ENCODE peak calls at places on chromosomes 5 and 9, in four cellular contexts. One of them, this sample, is unnamed.

GRCh38 chr9:76891279-76891678 is 14.6 kb downstream of the PRUNE2 start:
- DNase-seq in prostate gland: no peak
- DNase-seq in A549: no peak
- DNase-seq in spleen: no peak
- DNase-seq in this sample: no peak

GRCh38 chr5:147920420-147921030 is 14.2 kb upstream of the C5orf46 start:
- DNase-seq in prostate gland: no peak
- DNase-seq in A549: no peak
- DNase-seq in spleen: no peak
- DNase-seq in this sample: no peak

GRCh38 chr5:116572375-116573278 is 2.0 kb downstream of the SEMA6A start:
- DNase-seq in prostate gland: peak; percentile 35
- DNase-seq in A549: peak; percentile 8
- DNase-seq in spleen: peak; percentile 82
- DNase-seq in this sample: peak; percentile 59

GRCh38 chr5:82358454-82358853 is 80.3 kb upstream of the RPS23 start:
- DNase-seq in prostate gland: no peak
- DNase-seq in A549: no peak
- DNase-seq in spleen: no peak
- DNase-seq in this sample: no peak

GRCh38 chr9:108567571-108567970 is 288.2 kb downstream of the ACTL7B start:
- DNase-seq in prostate gland: no peak
- DNase-seq in A549: no peak
- DNase-seq in spleen: no peak
- DNase-seq in this sample: no peak

GRCh38 chr5:91283899-91284298 is 99.2 kb downstream of the ARRDC3 start:
- DNase-seq in prostate gland: peak; percentile 13
- DNase-seq in A549: no peak
- DNase-seq in spleen: no peak
- DNase-seq in this sample: no peak

GRCh38 chr5:107542831-107543231 is 127.9 kb downstream of the EFNA5 start:
- DNase-seq in prostate gland: peak; percentile 82
- DNase-seq in A549: peak; percentile 74
- DNase-seq in spleen: no peak
- DNase-seq in this sample: peak; percentile 25

GRCh38 chr9:34322899-34323591 is 6.0 kb downstream of the KIF24 start:
- DNase-seq in prostate gland: no peak
- DNase-seq in A549: no peak
- DNase-seq in spleen: no peak
- DNase-seq in this sample: no peak

GRCh38 chr9:13675638-13676000 is 396.1 kb upstream of the MPDZ start:
- DNase-seq in prostate gland: no peak
- DNase-seq in A549: no peak
- DNase-seq in spleen: no peak
- DNase-seq in this sample: no peak

GRCh38 chr5:107806705-107807104 is 136.0 kb upstream of the EFNA5 start:
- DNase-seq in prostate gland: no peak
- DNase-seq in A549: peak; percentile 46
- DNase-seq in spleen: no peak
- DNase-seq in this sample: no peak

GRCh38 chr9:129275626-129276247 is 97.7 kb upstream of the IER5L start:
- DNase-seq in prostate gland: no peak
- DNase-seq in A549: no peak
- DNase-seq in spleen: peak; percentile 37
- DNase-seq in this sample: no peak

GRCh38 chr9:109453210-109453842 is 44.8 kb downstream of the PTPN3 start:
- DNase-seq in prostate gland: peak; percentile 17
- DNase-seq in A549: peak; percentile 42
- DNase-seq in spleen: no peak
- DNase-seq in this sample: no peak

GRCh38 chr9:114719290-114719689 is 37.3 kb upstream of the TEX48 start:
- DNase-seq in prostate gland: no peak
- DNase-seq in A549: no peak
- DNase-seq in spleen: no peak
- DNase-seq in this sample: no peak

GRCh38 chr5:154302181-154302580 is 111.6 kb downstream of the GALNT10 start:
- DNase-seq in prostate gland: peak; percentile 29
- DNase-seq in A549: no peak
- DNase-seq in spleen: no peak
- DNase-seq in this sample: peak; percentile 95

GRCh38 chr9:137301086-137301947 is 754 bp downstream of the NRARP start:
- DNase-seq in prostate gland: peak; percentile 60
- DNase-seq in A549: no peak
- DNase-seq in spleen: no peak
- DNase-seq in this sample: peak; percentile 52
- TF ChIP-seq POLR2A in prostate gland: peak; percentile 11
- TF ChIP-seq POLR2A in A549: peak; percentile 3
- TF ChIP-seq POLR2A in spleen: no peak
- TF ChIP-seq POLR2A in this sample: no peak

GRCh38 chr9:33167949-33168535 is 906 bp upstream of the B4GALT1 start:
- DNase-seq in prostate gland: no peak
- DNase-seq in A549: no peak
- DNase-seq in spleen: no peak
- DNase-seq in this sample: peak; percentile 51

GRCh38 chr9:33166263-33167083 is 663 bp downstream of the B4GALT1 start:
- DNase-seq in prostate gland: no peak
- DNase-seq in A549: peak; percentile 53
- DNase-seq in spleen: no peak
- DNase-seq in this sample: peak; percentile 59

GRCh38 chr9:33165263-33166151 is 1.6 kb downstream of the B4GALT1 start:
- DNase-seq in prostate gland: peak; percentile 43
- DNase-seq in A549: peak; percentile 73
- DNase-seq in spleen: peak; percentile 78
- DNase-seq in this sample: peak; percentile 49

GRCh38 chr9:33168941-33169544 is 1.9 kb upstream of the B4GALT1 start:
- DNase-seq in prostate gland: no peak
- DNase-seq in A549: no peak
- DNase-seq in spleen: no peak
- DNase-seq in this sample: no peak

DNA sequence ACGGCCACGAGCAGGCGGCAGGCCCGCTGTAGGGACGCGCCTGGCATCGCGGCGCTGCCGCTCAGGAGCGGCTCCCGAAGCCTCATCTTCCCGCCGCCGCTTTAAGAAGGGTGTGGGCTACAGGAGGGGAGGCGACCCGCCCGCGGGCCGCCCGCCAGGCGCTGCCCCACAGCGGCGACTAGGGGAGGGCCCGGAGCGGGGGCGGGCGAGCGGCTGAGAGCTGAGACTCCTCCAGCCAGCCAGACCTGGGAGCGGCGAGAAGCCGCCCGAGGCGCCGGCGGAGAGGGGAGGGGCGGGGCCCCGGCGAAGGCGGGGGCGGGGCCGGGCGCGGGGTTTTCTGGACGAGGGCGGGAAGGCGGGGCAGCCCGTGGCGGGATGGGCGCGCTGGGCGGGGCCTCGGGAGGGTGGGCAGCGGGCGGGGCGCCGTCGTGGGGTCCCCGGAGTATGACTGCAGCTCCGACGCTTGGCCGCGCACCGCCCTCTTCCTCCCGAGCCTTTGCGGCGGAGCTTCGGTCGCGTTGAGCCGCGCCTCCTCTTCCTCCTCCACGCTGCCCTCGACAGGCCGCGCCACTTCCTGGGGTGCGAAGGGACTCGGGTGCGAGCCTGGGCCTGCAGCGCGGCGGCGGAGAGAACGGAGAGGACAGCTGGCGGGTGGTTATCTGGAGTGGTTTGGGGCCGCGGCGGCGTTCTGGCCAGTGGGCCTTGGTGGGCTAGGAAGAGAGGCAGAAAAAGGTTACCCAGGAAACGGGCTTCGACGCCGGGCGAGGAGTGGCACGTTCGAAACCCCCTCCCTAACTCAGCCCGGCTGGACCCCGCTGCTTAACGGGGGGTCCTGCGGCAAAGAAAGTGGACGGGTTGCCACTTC is at the start of gene B4GALT1:
- DNase-seq in prostate gland: peak; percentile 95
- DNase-seq in A549: peak; percentile 87
- DNase-seq in spleen: peak; percentile 100
- DNase-seq in this sample: peak; percentile 95
- TF ChIP-seq POLR2A in prostate gland: peak; percentile 81
- TF ChIP-seq POLR2A in A549: peak; percentile 99
- TF ChIP-seq POLR2A in spleen: peak; percentile 86
- TF ChIP-seq POLR2A in this sample: peak; percentile 84

GRCh38 chr9:95506438-95506691 is 10.4 kb downstream of the PTCH1 start:
- DNase-seq in prostate gland: no peak
- DNase-seq in A549: peak; percentile 27
- DNase-seq in spleen: no peak
- DNase-seq in this sample: peak; percentile 40
- TF ChIP-seq POLR2A in prostate gland: no peak
- TF ChIP-seq POLR2A in A549: no peak
- TF ChIP-seq POLR2A in spleen: no peak
- TF ChIP-seq POLR2A in this sample: no peak

GRCh38 chr5:73625905-73626811 is at the start of gene ARHGEF28:
- DNase-seq in prostate gland: peak; percentile 68
- DNase-seq in A549: peak; percentile 73
- DNase-seq in spleen: peak; percentile 83
- DNase-seq in this sample: peak; percentile 85
- TF ChIP-seq POLR2A in prostate gland: peak; percentile 74
- TF ChIP-seq POLR2A in A549: peak; percentile 40
- TF ChIP-seq POLR2A in spleen: no peak
- TF ChIP-seq POLR2A in this sample: peak; percentile 88

GRCh38 chr5:173468821-173469251 is 140.6 kb upstream of the STC2 start:
- DNase-seq in prostate gland: no peak
- DNase-seq in A549: no peak
- DNase-seq in spleen: no peak
- DNase-seq in this sample: no peak
- TF ChIP-seq POLR2A in prostate gland: no peak
- TF ChIP-seq POLR2A in A549: no peak
- TF ChIP-seq POLR2A in spleen: no peak
- TF ChIP-seq POLR2A in this sample: no peak

GRCh38 chr9:124868511-124869465 is 6.9 kb downstream of the ARPC5L start:
- DNase-seq in prostate gland: peak; percentile 80
- DNase-seq in A549: peak; percentile 95
- DNase-seq in spleen: peak; percentile 96
- DNase-seq in this sample: peak; percentile 86
- TF ChIP-seq POLR2A in prostate gland: peak; percentile 92
- TF ChIP-seq POLR2A in A549: peak; percentile 78
- TF ChIP-seq POLR2A in spleen: peak; percentile 68
- TF ChIP-seq POLR2A in this sample: peak; percentile 94

DNA sequence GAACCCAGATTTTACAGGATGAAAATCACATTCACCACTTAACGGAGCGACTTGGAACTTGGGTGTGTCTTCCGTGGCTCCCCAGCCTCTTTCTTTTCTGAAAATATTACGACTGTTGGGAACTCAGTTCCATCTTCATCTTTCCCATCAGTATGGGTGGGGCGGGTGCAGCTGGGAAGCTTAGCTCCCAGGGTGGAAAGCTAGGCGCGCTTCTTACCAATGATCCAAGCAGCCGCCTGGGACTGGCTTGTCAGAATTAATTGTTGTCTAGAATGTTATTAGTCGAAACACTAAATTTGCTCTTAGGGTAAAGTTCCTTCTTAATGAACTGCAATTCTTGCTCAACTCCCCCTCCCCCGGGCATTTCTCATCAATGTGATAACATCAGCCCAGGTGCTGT is 92.4 kb downstream of the IRX2 start:
- DNase-seq in prostate gland: no peak
- DNase-seq in A549: no peak
- DNase-seq in spleen: no peak
- DNase-seq in this sample: no peak
- TF ChIP-seq POLR2A in prostate gland: no peak
- TF ChIP-seq POLR2A in A549: no peak
- TF ChIP-seq POLR2A in spleen: no peak
- TF ChIP-seq POLR2A in this sample: no peak

GRCh38 chr5:52787600-52788504 is at the start of the genes ITGA1 and PELO:
- DNase-seq in prostate gland: peak; percentile 58
- DNase-seq in A549: peak; percentile 68
- DNase-seq in spleen: peak; percentile 89
- DNase-seq in this sample: peak; percentile 77
- TF ChIP-seq POLR2A in prostate gland: no peak
- TF ChIP-seq POLR2A in A549: no peak
- TF ChIP-seq POLR2A in spleen: peak; percentile 52
- TF ChIP-seq POLR2A in this sample: peak; percentile 78